ENCODE peak calls at places on chromosomes 6 and 20, in seven cellular contexts. A is upper lobe of right lung, N is HS-27A, H is IMR-90, L is right cardiac atrium, J is mesendoderm, K is GM13976. O is an unnamed sample.

GRCh38 chr6:43634702-43635303 is 837 bp upstream of the MAD2L1BP start:
- DNase-seq in L (no peak), K (no peak), N (no peak), H (no peak), A (no peak), J (no peak), O (no peak)

GRCh38 chr6:136309171-136309570 is 19.5 kb upstream of the BCLAF1 start:
- DNase-seq in K (no peak), J (no peak), N (no peak), H (no peak), A (no peak), L (no peak), O (no peak)

GRCh38 chr20:46328180-46328882 is 20.0 kb upstream of the CDH22 start:
- DNase-seq in K (no peak), N (no peak), L (no peak), A (no peak), J (no peak), H (no peak), O (no peak)

GRCh38 chr6:33008944-33009861 is at the start of gene HLA-DOA:
- DNase-seq in H (peak), K (peak), L (no peak), A (no peak), N (no peak), J (peak), O (no peak)

GRCh38 chr20:17837179-17837578 is 131.4 kb downstream of the SNX5 start:
- DNase-seq in L (no peak), A (no peak), H (no peak), K (no peak), N (no peak), J (no peak), O (no peak)

GRCh38 chr6:143064996-143065683 is 4.5 kb downstream of the AIG1 start:
- DNase-seq in A (no peak), H (no peak), N (peak), L (no peak), K (no peak), J (no peak), O (no peak)

GRCh38 chr6:104326173-104327001 is 533.3 kb downstream of the HACE1 start:
- DNase-seq in A (no peak), N (no peak), L (no peak), J (peak), H (no peak), K (no peak), O (no peak)

GRCh38 chr6:5723905-5724691 is 282.6 kb downstream of the NRN1 start:
- DNase-seq in K (peak), L (peak), J (no peak), H (no peak), N (no peak), A (peak), O (no peak)

GRCh38 chr20:49690899-49691620 is 22.6 kb downstream of the B4GALT5 start:
- DNase-seq in J (no peak), K (no peak), A (no peak), N (no peak), H (peak), L (peak), O (peak)

GRCh38 chr20:19430641-19431307 is 218.3 kb downstream of the SLC24A3 start:
- DNase-seq in A (no peak), J (no peak), N (no peak), L (no peak), H (no peak), K (no peak), O (no peak)

O was measured in LoVo.